ENCODE peak calls at places on chromosomes 7 and 10, in six cellular contexts. A is kidney tubule cell, X is C1 segment of cervical spinal cord, L is iris pigment epithelial cell, I is nephron progenitor cell, Y is spleen. Z is an unnamed sample.

GRCh38 chr10:26627320-26627719 is 70.2 kb upstream of the PDSS1 start:
- DNase-seq in A (no peak), X (no peak), L (no peak), I (no peak), Y (no peak), Z (no peak)

GRCh38 chr10:46992794-46993552 is 81.7 kb downstream of the PTPN20 start:
- DNase-seq in A (peak), X (peak), L (peak), I (no peak), Y (no peak), Z (peak)

GRCh38 chr10:72248477-72249151 is 25.1 kb upstream of the DDIT4 start:
- DNase-seq in A (peak), X (peak), L (peak), I (no peak), Y (peak), Z (no peak)

GRCh38 chr7:55464422-55464821 is 99.3 kb downstream of the LANCL2 start:
- DNase-seq in A (peak), X (no peak), L (peak), I (no peak), Y (no peak), Z (no peak)

GRCh38 chr10:49164587-49165188 is 23.5 kb downstream of the TMEM273 start:
- DNase-seq in A (peak), X (no peak), L (peak), I (peak), Y (peak), Z (peak)

GRCh38 chr7:63067897-63068585 is 930.6 kb upstream of the ZNF722 start:
- DNase-seq in A (no peak), X (no peak), L (no peak), I (no peak), Y (no peak), Z (no peak)

GRCh38 chr10:50326757-50327701 is 75.7 kb upstream of the ASAH2 start:
- DNase-seq in A (peak), X (no peak), L (peak), I (no peak), Y (no peak), Z (no peak)

GRCh38 chr7:51376420-51377092 is 59.9 kb upstream of the COBL start:
- DNase-seq in A (peak), X (no peak), L (peak), I (no peak), Y (no peak), Z (no peak)

GRCh38 chr10:6098156-6098555 is 9.3 kb downstream of the RBM17 start:
- DNase-seq in A (no peak), X (no peak), L (no peak), I (no peak), Y (no peak), Z (no peak)

Z was measured in Panc1.